ENCODE peak calls at places on chromosomes 13 and 19, in five cellular contexts. O, X, W, L and U are unnamed samples.
A peak's percentile ranks its signal among the peaks of the same experiment; 100 is the strongest.

GRCh38 chr19:4866595-4867424 is 657 bp downstream of the PLIN3 start:
- DNase-seq in O (peak; percentile 61), X (no peak), W (peak; percentile 84), L (peak; percentile 48), U (no peak)

GRCh38 chr13:111484129-111484925 is 163.9 kb downstream of the TEX29 start:
- DNase-seq in O (no peak), X (no peak), W (no peak), L (no peak), U (no peak)

GRCh38 chr13:100483836-100484381 is 104.7 kb downstream of the GGACT start:
- DNase-seq in O (no peak), X (no peak), W (no peak), L (no peak), U (no peak)

GRCh38 chr19:8305798-8306197 is 2.4 kb downstream of the CD320 start:
- DNase-seq in O (no peak), X (no peak), W (peak; percentile 14), L (no peak), U (no peak)

GRCh38 chr19:18538115-18538514 is 5.3 kb downstream of the FKBP8 start:
- DNase-seq in O (no peak), X (no peak), W (no peak), L (no peak), U (no peak)

GRCh38 chr19:13978306-13978705 is 26.0 kb downstream of the DCAF15 start:
- DNase-seq in O (no peak), X (no peak), W (peak; percentile 86), L (no peak), U (no peak)

GRCh38 chr19:32199501-32200040 is 145.8 kb upstream of the ZNF507 start:
- DNase-seq in O (no peak), X (no peak), W (no peak), L (no peak), U (no peak)

GRCh38 chr19:7832009-7832408 is 2.0 kb downstream of the EVI5L start:
- DNase-seq in O (peak; percentile 5), X (no peak), W (no peak), L (no peak), U (no peak)

GRCh38 chr13:111882351-111882750 is 184.6 kb upstream of the SOX1 start:
- DNase-seq in O (no peak), X (no peak), W (no peak), L (no peak), U (no peak)

GRCh38 chr19:50702870-50703829 is 16.5 kb downstream of the SHANK1 start:
- DNase-seq in O (no peak), X (peak; percentile 15), W (no peak), L (no peak), U (peak; percentile 18)

GRCh38 chr13:51818771-51819511 is 15.0 kb upstream of the DHRS12 start:
- DNase-seq in O (no peak), X (no peak), W (no peak), L (peak; percentile 40), U (no peak)

GRCh38 chr19:18234194-18234593 is 8.0 kb upstream of the PDE4C start:
- DNase-seq in O (no peak), X (no peak), W (no peak), L (no peak), U (no peak)

GRCh38 chr13:24654741-24655140 is 25.5 kb upstream of the ATP12A start:
- DNase-seq in O (no peak), X (no peak), W (no peak), L (peak; percentile 27), U (no peak)

GRCh38 chr13:93767917-93768422 is 541.4 kb downstream of the GPC6 start:
- DNase-seq in O (no peak), X (no peak), W (no peak), L (no peak), U (peak; percentile 60)

GRCh38 chr19:47653856-47654255 is 44.9 kb downstream of the BICRA start:
- DNase-seq in O (no peak), X (no peak), W (no peak), L (no peak), U (no peak)

GRCh38 chr19:920051-920857 is 3.1 kb downstream of the KISS1R start:
- DNase-seq in O (peak; percentile 85), X (no peak), W (no peak), L (no peak), U (no peak)

GRCh38 chr19:5024282-5024681 is 55.4 kb downstream of the KDM4B start:
- DNase-seq in O (no peak), X (no peak), W (no peak), L (no peak), U (no peak)

GRCh38 chr13:112972867-112973576 is 4.0 kb downstream of the MCF2L start:
- DNase-seq in O (no peak), X (no peak), W (peak; percentile 63), L (no peak), U (no peak)

GRCh38 chr19:51690359-51691121 is 2.6 kb upstream of the SPACA6 start:
- DNase-seq in O (peak; percentile 92), X (peak; percentile 44), W (peak; percentile 63), L (peak; percentile 79), U (no peak)

GRCh38 chr13:26200811-26201210 is 21.3 kb downstream of the RNF6 start:
- DNase-seq in O (no peak), X (no peak), W (no peak), L (no peak), U (no peak)

GRCh38 chr19:53917356-53917755 is 8.3 kb downstream of the CACNG7 start:
- DNase-seq in O (no peak), X (no peak), W (no peak), L (no peak), U (no peak)

GRCh38 chr19:50658438-50659317 is 9.4 kb downstream of the C19orf81 start:
- DNase-seq in O (peak; percentile 93), X (peak; percentile 83), W (peak; percentile 82), L (peak; percentile 10), U (no peak)

GRCh38 chr13:36344173-36344572 is 2.0 kb downstream of the SPART start:
- DNase-seq in O (no peak), X (no peak), W (no peak), L (peak; percentile 35), U (no peak)

GRCh38 chr13:93230466-93230865 is 3.9 kb downstream of the GPC6 start:
- DNase-seq in O (no peak), X (no peak), W (no peak), L (peak; percentile 94), U (peak; percentile 38)

GRCh38 chr19:3983542-3983914 is 1.7 kb downstream of the EEF2 start:
- DNase-seq in O (no peak), X (no peak), W (no peak), L (no peak), U (no peak)

GRCh38 chr13:102771298-102772041 is 2.1 kb downstream of the TEX30 start:
- DNase-seq in O (no peak), X (no peak), W (no peak), L (no peak), U (no peak)

GRCh38 chr19:40610396-40611064 is 9.4 kb downstream of the LTBP4 start:
- DNase-seq in O (no peak), X (no peak), W (peak; percentile 85), L (no peak), U (no peak)

GRCh38 chr19:5593963-5594255 is 26.2 kb upstream of the TINCR start:
- DNase-seq in O (no peak), X (no peak), W (no peak), L (no peak), U (no peak)

GRCh38 chr13:44223785-44224432 is 149.7 kb upstream of the SERP2 start:
- DNase-seq in O (no peak), X (no peak), W (no peak), L (no peak), U (no peak)

GRCh38 chr19:9936151-9937000 is at the start of gene OLFM2:
- DNase-seq in O (peak; percentile 55), X (no peak), W (no peak), L (no peak), U (no peak)

GRCh38 chr19:45138303-45138751 is 22.5 kb downstream of the NKPD1 start:
- DNase-seq in O (peak; percentile 20), X (no peak), W (no peak), L (no peak), U (no peak)

GRCh38 chr19:3079578-3079977 is 14.6 kb upstream of the GNA11 start:
- DNase-seq in O (no peak), X (no peak), W (no peak), L (no peak), U (no peak)

GRCh38 chr13:113904411-113904810 is 40.5 kb upstream of the GAS6 start:
- DNase-seq in O (no peak), X (no peak), W (no peak), L (no peak), U (no peak)

GRCh38 chr19:21604941-21605548 is 99.6 kb downstream of the ZNF429 start:
- DNase-seq in O (no peak), X (no peak), W (no peak), L (peak; percentile 20), U (no peak)

GRCh38 chr13:99075268-99076191 is 97.7 kb upstream of the DOCK9 start:
- DNase-seq in O (peak; percentile 50), X (no peak), W (no peak), L (no peak), U (no peak)

GRCh38 chr13:95288899-95289500 is 12.3 kb downstream of the ABCC4 start:
- DNase-seq in O (no peak), X (no peak), W (no peak), L (peak; percentile 51), U (no peak)

GRCh38 chr13:35916186-35916585 is 215.0 kb downstream of the DCLK1 start:
- DNase-seq in O (no peak), X (no peak), W (no peak), L (no peak), U (no peak)

GRCh38 chr19:5806905-5807304 is 2.0 kb downstream of the NRTN start:
- DNase-seq in O (no peak), X (no peak), W (no peak), L (no peak), U (no peak)

GRCh38 chr13:32381539-32381938 is 46.4 kb downstream of the N4BP2L1 start:
- DNase-seq in O (peak; percentile 23), X (no peak), W (no peak), L (peak; percentile 4), U (peak; percentile 5)